ENCODE peak calls at places on chromosome 16, in eight cellular contexts. H, Y, G, C, M, Z, D and B are unnamed samples.

GRCh38 chr16:14202095-14202494 is 131.0 kb downstream of the MRTFB start:
- DNase-seq in H (no peak), Y (no peak), G (no peak), C (no peak), M (no peak), Z (no peak), D (no peak), B (no peak)

GRCh38 chr16:13351651-13352217 is 450.3 kb downstream of the SHISA9 start:
- DNase-seq in H (no peak), Y (no peak), G (no peak), C (no peak), M (no peak), Z (no peak), D (no peak), B (no peak)

GRCh38 chr16:67163903-67164558 is 514 bp upstream of the HSF4 start:
- DNase-seq in H (peak; percentile 57), Y (no peak), G (no peak), C (no peak), M (no peak), Z (no peak), D (no peak), B (no peak)

GRCh38 chr16:5010576-5011329 is 23.0 kb downstream of the NAGPA start:
- DNase-seq in H (no peak), Y (no peak), G (no peak), C (no peak), M (no peak), Z (no peak), D (no peak), B (no peak)

GRCh38 chr16:23608194-23608593 is 12.1 kb upstream of the NDUFAB1 start:
- DNase-seq in H (peak; percentile 27), Y (no peak), G (no peak), C (no peak), M (no peak), Z (no peak), D (no peak), B (no peak)

GRCh38 chr16:3673676-3674377 is 19.3 kb downstream of the DNASE1 start:
- DNase-seq in H (no peak), Y (no peak), G (no peak), C (no peak), M (no peak), Z (no peak), D (no peak), B (no peak)

GRCh38 chr16:14562691-14563491 is 67.2 kb downstream of the PARN start:
- DNase-seq in H (peak; percentile 43), Y (peak; percentile 53), G (no peak), C (no peak), M (no peak), Z (no peak), D (no peak), B (no peak)

GRCh38 chr16:66928702-66929388 is 3.5 kb upstream of the RRAD start:
- DNase-seq in H (peak; percentile 38), Y (no peak), G (no peak), C (no peak), M (no peak), Z (no peak), D (no peak), B (no peak)

GRCh38 chr16:3908951-3909437 is 28.5 kb upstream of the CREBBP start:
- DNase-seq in H (no peak), Y (no peak), G (no peak), C (no peak), M (no peak), Z (no peak), D (no peak), B (no peak)

GRCh38 chr16:27759301-27759871 is 209.4 kb downstream of the KATNIP start:
- DNase-seq in H (peak; percentile 55), Y (no peak), G (no peak), C (no peak), M (no peak), Z (no peak), D (no peak), B (peak; percentile 66)

GRCh38 chr16:79751785-79752184 is 151.2 kb upstream of the MAF start:
- DNase-seq in H (peak; percentile 94), Y (no peak), G (no peak), C (no peak), M (no peak), Z (peak; percentile 21), D (no peak), B (peak; percentile 82)

GRCh38 chr16:15757075-15757386 is 99.8 kb downstream of the MYH11 start:
- DNase-seq in H (no peak), Y (no peak), G (no peak), C (no peak), M (no peak), Z (no peak), D (no peak), B (no peak)

GRCh38 chr16:23564964-23565363 is 7.4 kb downstream of the UBFD1 start:
- DNase-seq in H (no peak), Y (no peak), G (no peak), C (no peak), M (no peak), Z (no peak), D (no peak), B (no peak)

GRCh38 chr16:77310877-77311276 is 111.7 kb downstream of the SYCE1L start:
- DNase-seq in H (no peak), Y (no peak), G (no peak), C (no peak), M (no peak), Z (no peak), D (no peak), B (no peak)

GRCh38 chr16:2838928-2839327 is 8.8 kb downstream of the ZG16B start:
- DNase-seq in H (peak; percentile 70), Y (peak; percentile 85), G (peak; percentile 62), C (peak; percentile 77), M (peak; percentile 56), Z (no peak), D (no peak), B (no peak)

GRCh38 chr16:27273670-27274522 is 5.3 kb upstream of the NSMCE1 start:
- DNase-seq in H (no peak), Y (peak; percentile 71), G (no peak), C (no peak), M (no peak), Z (no peak), D (no peak), B (no peak)

GRCh38 chr16:21663889-21664647 is at the start of gene OTOA:
- DNase-seq in H (no peak), Y (no peak), G (peak; percentile 20), C (peak; percentile 22), M (no peak), Z (no peak), D (no peak), B (peak; percentile 50)

GRCh38 chr16:83744521-83744981 is 63.2 kb upstream of the HSBP1 start:
- DNase-seq in H (peak; percentile 4), Y (no peak), G (no peak), C (no peak), M (no peak), Z (no peak), D (no peak), B (peak; percentile 69)

GRCh38 chr16:86800914-86801313 is 222.6 kb downstream of the FOXL1 start:
- DNase-seq in H (no peak), Y (no peak), G (no peak), C (no peak), M (no peak), Z (no peak), D (no peak), B (no peak)

GRCh38 chr16:491225-491919 is 36.1 kb upstream of the CAPN15 start:
- DNase-seq in H (no peak), Y (no peak), G (no peak), C (no peak), M (no peak), Z (no peak), D (no peak), B (no peak)

GRCh38 chr16:9296273-9296593 is 204.8 kb downstream of the HAPSTR1 start:
- DNase-seq in H (no peak), Y (no peak), G (no peak), C (no peak), M (no peak), Z (no peak), D (no peak), B (no peak)

DNA sequence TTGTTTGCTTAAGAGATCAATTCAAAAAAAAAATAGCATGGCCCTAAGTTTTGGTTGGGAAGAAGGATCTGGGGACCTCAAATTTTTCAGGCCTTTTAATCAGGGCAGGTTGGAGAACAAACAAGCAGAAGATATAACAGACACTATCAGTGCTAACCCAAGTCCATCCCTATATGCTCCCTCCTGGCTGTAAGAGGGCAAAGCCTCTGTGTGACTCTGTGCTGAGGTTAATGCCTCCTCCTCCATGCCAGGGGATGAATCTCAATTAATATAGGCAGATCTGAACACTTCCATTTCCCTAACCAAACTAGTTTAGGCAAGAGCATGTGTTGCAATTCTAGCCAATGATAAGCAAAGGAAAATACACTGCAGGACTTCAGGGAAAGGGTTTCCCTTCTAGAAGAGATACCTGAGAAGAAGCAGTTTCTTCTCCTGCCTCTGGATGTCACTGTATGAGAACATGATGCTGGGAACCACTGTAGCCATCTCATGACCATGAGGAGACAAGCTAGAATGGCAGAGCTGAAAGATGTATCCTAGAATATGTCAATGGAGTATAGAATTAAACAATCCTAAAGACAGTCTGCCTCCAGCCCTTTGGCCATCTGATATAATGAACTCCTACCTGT is 76.0 kb downstream of the CHD9NB start:
- DNase-seq in H (peak; percentile 18), Y (peak; percentile 37), G (no peak), C (no peak), M (no peak), Z (no peak), D (no peak), B (no peak)
- TF ChIP-seq CTCF in H (peak; percentile 38), Y (peak; percentile 36), G (peak; percentile 21), C (no peak), M (no peak), Z (peak; percentile 34), D (peak; percentile 32), B (peak; percentile 8)

GRCh38 chr16:30651124-30652004 is 604 bp downstream of the PRR14 start:
- DNase-seq in H (peak; percentile 58), Y (peak; percentile 81), G (peak; percentile 58), C (peak; percentile 73), M (no peak), Z (peak; percentile 26), D (no peak), B (no peak)
- TF ChIP-seq CTCF in H (peak; percentile 29), Y (peak; percentile 85), G (peak; percentile 81), C (peak; percentile 69), M (no peak), Z (peak; percentile 68), D (peak; percentile 93), B (peak; percentile 78)

GRCh38 chr16:57994778-57995177 is 5.7 kb downstream of the ZNF319 start:
- DNase-seq in H (peak; percentile 30), Y (no peak), G (no peak), C (peak; percentile 31), M (no peak), Z (no peak), D (no peak), B (no peak)
- TF ChIP-seq CTCF in H (peak; percentile 39), Y (peak; percentile 44), G (peak; percentile 42), C (no peak), M (no peak), Z (peak; percentile 20), D (no peak), B (no peak)

DNA sequence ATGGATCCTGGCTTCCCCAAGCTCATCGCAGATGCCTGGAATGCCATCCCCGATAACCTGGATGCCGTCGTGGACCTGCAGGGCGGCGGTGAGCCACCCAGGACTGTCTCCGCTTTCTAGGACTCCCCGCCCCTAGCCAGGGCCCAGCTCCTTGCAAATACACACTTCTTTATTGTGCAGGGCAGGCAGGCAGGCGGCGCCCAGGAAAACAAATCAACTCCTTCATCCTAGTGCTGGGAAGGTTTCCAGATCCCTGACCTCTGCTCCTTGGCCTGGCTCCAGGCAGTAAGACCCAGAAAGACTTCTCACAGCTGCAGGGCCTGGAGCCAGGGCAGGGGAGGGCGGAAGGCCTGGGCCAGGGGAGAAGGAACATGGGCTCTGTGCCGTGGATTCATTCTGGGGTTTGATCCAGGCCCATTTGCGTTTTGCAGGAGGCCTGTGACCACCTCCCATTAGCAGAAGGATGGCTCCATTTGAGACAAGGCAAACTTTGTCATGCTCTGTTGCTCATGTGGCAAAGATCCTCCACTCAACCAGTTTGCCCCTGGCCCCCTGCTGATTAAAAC is 6.0 kb upstream of the LPCAT2 start:
- DNase-seq in H (peak; percentile 98), Y (no peak), G (no peak), C (no peak), M (no peak), Z (peak; percentile 96), D (no peak), B (peak; percentile 82)
- TF ChIP-seq CTCF in H (peak; percentile 30), Y (no peak), G (no peak), C (no peak), M (no peak), Z (peak; percentile 55), D (no peak), B (no peak)